ENCODE peak calls at places on chromosomes 11 and 22, in four cellular contexts. One of them, this sample, is unnamed.

GRCh38 chr22:27747396-27748256 is 53.9 kb downstream of the MN1 start:
- DNase-seq in H1: no peak
- DNase-seq in GM12878: no peak
- DNase-seq in HepG2: no peak
- DNase-seq in this sample: no peak

GRCh38 chr22:26502688-26503561 is 9.3 kb downstream of the TFIP11 start:
- DNase-seq in H1: peak; percentile 56
- DNase-seq in GM12878: no peak
- DNase-seq in HepG2: no peak
- DNase-seq in this sample: no peak

GRCh38 chr11:64207247-64208085 is 945 bp downstream of the FERMT3 start:
- DNase-seq in H1: no peak
- DNase-seq in GM12878: peak; percentile 57
- DNase-seq in HepG2: no peak
- DNase-seq in this sample: no peak

GRCh38 chr11:62445314-62445740 is 26.5 kb downstream of the SCGB1A1 start:
- DNase-seq in H1: no peak
- DNase-seq in GM12878: no peak
- DNase-seq in HepG2: no peak
- DNase-seq in this sample: no peak

GRCh38 chr11:34904421-34904950 is 11.7 kb downstream of the APIP start:
- DNase-seq in H1: no peak
- DNase-seq in GM12878: no peak
- DNase-seq in HepG2: no peak
- DNase-seq in this sample: no peak

GRCh38 chr11:64268687-64269379 is 15.6 kb downstream of the BAD start:
- DNase-seq in H1: peak; percentile 76
- DNase-seq in GM12878: no peak
- DNase-seq in HepG2: peak; percentile 33
- DNase-seq in this sample: no peak

GRCh38 chr11:104146421-104146820 is 17.5 kb downstream of the PDGFD start:
- DNase-seq in H1: no peak
- DNase-seq in GM12878: no peak
- DNase-seq in HepG2: no peak
- DNase-seq in this sample: no peak

GRCh38 chr11:32148824-32149223 is 58.0 kb downstream of the RCN1 start:
- DNase-seq in H1: no peak
- DNase-seq in GM12878: no peak
- DNase-seq in HepG2: no peak
- DNase-seq in this sample: no peak

GRCh38 chr22:19579113-19579811 is 55.1 kb upstream of the CLDN5 start:
- DNase-seq in H1: no peak
- DNase-seq in GM12878: no peak
- DNase-seq in HepG2: no peak
- DNase-seq in this sample: no peak

GRCh38 chr11:125433454-125434121 is 62.5 kb downstream of the FEZ1 start:
- DNase-seq in H1: peak; percentile 76
- DNase-seq in GM12878: no peak
- DNase-seq in HepG2: peak; percentile 15
- DNase-seq in this sample: peak; percentile 70

GRCh38 chr22:41620646-41621098 is at the start of gene DESI1:
- DNase-seq in H1: no peak
- DNase-seq in GM12878: no peak
- DNase-seq in HepG2: peak; percentile 21
- DNase-seq in this sample: peak; percentile 9

GRCh38 chr11:122202161-122202950 is 86.3 kb upstream of the BLID start:
- DNase-seq in H1: peak; percentile 53
- DNase-seq in GM12878: no peak
- DNase-seq in HepG2: peak; percentile 6
- DNase-seq in this sample: no peak

GRCh38 chr11:69078508-69078907 is 29.8 kb downstream of the TPCN2 start:
- DNase-seq in H1: no peak
- DNase-seq in GM12878: no peak
- DNase-seq in HepG2: no peak
- DNase-seq in this sample: no peak

GRCh38 chr11:119025978-119026766 is 4.5 kb downstream of the SLC37A4 start:
- DNase-seq in H1: no peak
- DNase-seq in GM12878: no peak
- DNase-seq in HepG2: no peak
- DNase-seq in this sample: no peak

GRCh38 chr11:127925430-127925829 is 661.9 kb downstream of the ETS1 start:
- DNase-seq in H1: no peak
- DNase-seq in GM12878: no peak
- DNase-seq in HepG2: no peak
- DNase-seq in this sample: no peak

GRCh38 chr22:50169774-50170341 is 673 bp upstream of the PANX2 start:
- DNase-seq in H1: no peak
- DNase-seq in GM12878: no peak
- DNase-seq in HepG2: no peak
- DNase-seq in this sample: no peak

GRCh38 chr22:41576877-41577276 is 12.8 kb downstream of the PMM1 start:
- DNase-seq in H1: peak; percentile 85
- DNase-seq in GM12878: no peak
- DNase-seq in HepG2: peak; percentile 82
- DNase-seq in this sample: peak; percentile 63

GRCh38 chr22:22037740-22038139 is 55.2 kb upstream of the TOP3B start:
- DNase-seq in H1: no peak
- DNase-seq in GM12878: no peak
- DNase-seq in HepG2: peak; percentile 12
- DNase-seq in this sample: no peak

GRCh38 chr11:118565062-118565461 is 669 bp downstream of the IFT46 start:
- DNase-seq in H1: no peak
- DNase-seq in GM12878: no peak
- DNase-seq in HepG2: no peak
- DNase-seq in this sample: no peak

GRCh38 chr11:70365536-70365912 is 32.8 kb upstream of the CTTN start:
- DNase-seq in H1: peak; percentile 16
- DNase-seq in GM12878: no peak
- DNase-seq in HepG2: no peak
- DNase-seq in this sample: no peak

GRCh38 chr11:103648670-103649400 is 387.6 kb upstream of the DDI1 start:
- DNase-seq in H1: no peak
- DNase-seq in GM12878: no peak
- DNase-seq in HepG2: no peak
- DNase-seq in this sample: no peak

GRCh38 chr22:30705710-30706651 is 11.3 kb downstream of the OSBP2 start:
- DNase-seq in H1: no peak
- DNase-seq in GM12878: peak; percentile 72
- DNase-seq in HepG2: peak; percentile 13
- DNase-seq in this sample: no peak

GRCh38 chr11:2725367-2726300 is 25.8 kb upstream of the KCNQ1OT1 start:
- DNase-seq in H1: no peak
- DNase-seq in GM12878: no peak
- DNase-seq in HepG2: peak; percentile 79
- DNase-seq in this sample: no peak

GRCh38 chr11:123202723-123203122 is 7.7 kb upstream of the CLMP start:
- DNase-seq in H1: peak; percentile 37
- DNase-seq in GM12878: no peak
- DNase-seq in HepG2: no peak
- DNase-seq in this sample: no peak

GRCh38 chr11:61935861-61936260 is 14.3 kb upstream of the BEST1 start:
- DNase-seq in H1: no peak
- DNase-seq in GM12878: no peak
- DNase-seq in HepG2: no peak
- DNase-seq in this sample: no peak

DNA sequence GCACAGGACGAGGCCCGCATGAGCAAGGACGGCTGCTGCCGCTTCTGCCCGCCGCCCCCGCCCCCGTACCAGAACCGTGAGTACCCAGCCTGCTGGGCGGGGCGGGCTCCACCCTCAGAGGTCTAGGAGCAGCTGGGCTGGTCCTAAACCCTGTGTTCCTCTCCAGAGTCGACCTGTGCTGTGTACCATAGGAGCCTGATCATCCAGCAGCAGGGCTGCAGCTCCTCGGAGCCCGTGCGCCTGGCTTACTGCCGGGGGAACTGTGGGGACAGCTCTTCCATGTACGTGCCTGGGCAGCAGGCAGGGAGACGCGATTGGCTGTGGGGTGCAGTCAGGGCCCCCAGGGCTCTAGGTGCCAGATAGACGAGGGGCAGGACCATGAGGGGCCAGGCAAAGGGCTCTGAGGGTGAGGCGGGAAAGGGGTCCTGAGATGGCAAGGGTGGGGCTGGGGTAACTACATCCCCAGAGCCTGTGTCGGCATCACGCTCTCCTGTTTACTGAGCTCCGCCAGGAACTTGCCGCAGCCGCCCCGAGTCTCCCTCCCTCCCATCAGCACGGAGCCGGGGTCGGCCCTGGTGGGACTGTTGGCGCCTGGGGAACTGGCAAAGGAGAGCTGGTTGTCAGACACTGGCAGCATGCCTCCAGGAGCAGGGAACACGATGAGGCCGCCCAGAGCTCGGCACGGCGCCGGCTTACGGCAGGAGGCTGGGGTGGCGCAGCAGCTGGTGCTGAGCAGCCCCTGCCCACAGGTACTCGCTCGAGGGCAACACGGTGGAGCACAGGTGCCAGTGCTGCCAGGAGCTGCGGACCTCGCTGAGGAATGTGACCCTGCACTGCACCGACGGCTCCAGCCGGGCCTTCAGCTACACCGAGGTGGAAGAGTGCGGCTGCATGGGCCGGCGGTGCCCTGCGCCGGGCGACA is 22.9 kb upstream of the MUC5B start:
- DNase-seq in H1: no peak
- DNase-seq in GM12878: no peak
- DNase-seq in HepG2: no peak
- DNase-seq in this sample: no peak
- TF ChIP-seq SUZ12 in H1: no peak
- TF ChIP-seq SUZ12 in GM12878: no peak
- TF ChIP-seq SUZ12 in HepG2: no peak
- TF ChIP-seq SUZ12 in this sample: no peak

GRCh38 chr11:110430267-110431211 is 791 bp downstream of the FDX1 start:
- DNase-seq in H1: no peak
- DNase-seq in GM12878: peak; percentile 8
- DNase-seq in HepG2: peak; percentile 47
- DNase-seq in this sample: no peak

GRCh38 chr11:110431212-110432073 is 1.7 kb downstream of the FDX1 start:
- DNase-seq in H1: no peak
- DNase-seq in GM12878: no peak
- DNase-seq in HepG2: no peak
- DNase-seq in this sample: no peak

GRCh38 chr11:110433393-110434333 is 3.9 kb downstream of the FDX1 start:
- DNase-seq in H1: no peak
- DNase-seq in GM12878: no peak
- DNase-seq in HepG2: peak; percentile 6
- DNase-seq in this sample: no peak

GRCh38 chr11:110434952-110435779 is 5.4 kb downstream of the FDX1 start:
- DNase-seq in H1: no peak
- DNase-seq in GM12878: no peak
- DNase-seq in HepG2: peak; percentile 15
- DNase-seq in this sample: no peak

GRCh38 chr11:110432713-110433392 is 3.1 kb downstream of the FDX1 start:
- DNase-seq in H1: no peak
- DNase-seq in GM12878: no peak
- DNase-seq in HepG2: no peak
- DNase-seq in this sample: no peak
- TF ChIP-seq YY1 in H1: no peak
- TF ChIP-seq YY1 in GM12878: no peak
- TF ChIP-seq YY1 in HepG2: no peak
- TF ChIP-seq YY1 in this sample: no peak

DNA sequence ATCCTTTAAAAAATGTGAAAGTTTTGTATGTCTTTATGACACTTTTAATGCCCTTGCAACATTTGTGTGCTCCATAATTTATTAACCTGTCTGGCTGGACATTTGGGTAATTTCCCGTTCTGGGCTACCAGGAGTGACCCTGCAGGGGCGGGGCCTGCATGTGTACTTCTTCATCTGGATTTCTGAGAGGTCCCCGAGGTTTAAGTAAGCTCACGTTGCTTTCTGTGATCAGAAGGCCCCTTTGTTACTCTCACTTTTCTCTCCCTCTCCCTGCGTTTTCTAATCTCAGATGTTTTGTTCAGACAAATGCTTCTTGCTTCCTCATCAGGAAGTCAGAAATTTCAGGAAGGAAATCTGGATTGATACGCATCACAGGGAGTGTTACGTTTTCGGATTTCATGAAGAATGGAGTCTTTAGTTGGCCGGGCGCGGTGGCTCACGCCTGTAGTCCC is 78.9 kb upstream of the CRYBB3 start:
- DNase-seq in H1: no peak
- DNase-seq in GM12878: no peak
- DNase-seq in HepG2: peak; percentile 28
- DNase-seq in this sample: no peak
- TF ChIP-seq SUZ12 in H1: no peak
- TF ChIP-seq SUZ12 in GM12878: no peak
- TF ChIP-seq SUZ12 in HepG2: no peak
- TF ChIP-seq SUZ12 in this sample: no peak

DNA sequence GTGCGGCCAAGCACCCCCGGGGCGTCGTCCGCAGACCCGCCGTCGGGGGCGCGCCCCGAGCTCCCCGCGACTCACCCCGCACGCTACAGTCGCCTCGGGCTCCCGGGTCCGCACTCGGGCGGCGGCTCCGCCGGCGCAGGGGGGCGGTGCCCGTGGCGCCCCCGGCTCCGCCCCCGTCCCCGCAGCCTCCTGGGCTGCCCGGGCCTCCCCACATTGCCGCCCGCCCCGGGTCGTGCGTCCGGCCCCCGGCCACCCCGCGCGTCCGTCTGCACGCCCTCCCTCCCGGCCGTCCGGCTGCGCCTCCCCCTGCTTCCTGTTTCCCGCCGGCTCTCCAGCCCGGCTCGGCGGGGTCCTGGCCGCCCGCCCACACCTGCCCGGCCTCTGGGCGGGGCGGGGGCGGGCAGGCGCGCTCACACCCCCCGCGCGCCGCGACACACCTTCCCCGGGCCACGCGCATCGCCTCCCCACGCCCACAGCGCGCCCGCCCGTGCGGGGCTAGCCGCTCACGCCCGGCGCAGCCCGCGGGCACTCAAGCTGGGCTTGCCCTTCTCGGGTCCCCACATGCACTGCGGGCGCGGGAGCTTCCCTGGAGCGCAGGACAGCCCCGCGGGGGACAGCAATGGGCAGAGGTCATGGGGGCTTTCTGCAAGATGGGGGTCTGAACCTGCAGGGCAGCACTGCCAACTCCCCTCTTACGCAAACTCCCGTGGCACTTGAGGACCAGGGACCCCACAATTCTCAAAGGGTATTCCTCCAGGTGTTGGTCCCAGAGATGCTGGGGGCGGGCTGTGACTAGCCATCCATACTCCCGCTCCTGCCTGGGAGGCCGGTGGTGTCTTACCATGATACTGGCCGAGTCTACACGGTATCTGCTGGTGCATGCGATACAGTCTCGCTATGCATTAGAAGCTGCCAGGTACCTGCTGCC is at the start of gene CARD10:
- DNase-seq in H1: peak; percentile 68
- DNase-seq in GM12878: no peak
- DNase-seq in HepG2: no peak
- DNase-seq in this sample: no peak
- TF ChIP-seq YY1 in H1: no peak
- TF ChIP-seq YY1 in GM12878: no peak
- TF ChIP-seq YY1 in HepG2: no peak
- TF ChIP-seq YY1 in this sample: no peak